ENCODE peak calls at places on chromosomes 2 and 18, in ten cellular contexts. J, W, V, B, M, Y, D, S, C and Z are unnamed samples.

GRCh38 chr2:197879844-197880408 is 75.5 kb downstream of the PLCL1 start:
- DNase-seq in V (no peak), Y (no peak), D (no peak), J (no peak), W (no peak), C (no peak), M (no peak), S (no peak), B (no peak), Z (no peak)

GRCh38 chr2:239276813-239277193 is 124.0 kb downstream of the HDAC4 start:
- DNase-seq in V (peak; percentile 50), B (no peak), M (no peak), C (no peak), Y (peak; percentile 14), W (peak; percentile 65), J (no peak), S (no peak), D (peak; percentile 58), Z (no peak)

GRCh38 chr2:120134263-120134662 is 88.9 kb downstream of the TMEM185B start:
- DNase-seq in S (peak; percentile 40), C (no peak), M (no peak), B (no peak), J (no peak), W (peak; percentile 14), D (no peak), V (peak; percentile 21), Y (no peak), Z (no peak)

GRCh38 chr2:152336103-152336853 is 1.3 kb downstream of the FMNL2 start:
- DNase-seq in C (no peak), B (peak; percentile 69), Y (peak; percentile 74), W (peak; percentile 70), S (no peak), V (peak; percentile 67), M (peak; percentile 68), D (peak; percentile 53), J (peak; percentile 67), Z (no peak)

GRCh38 chr2:111522231-111522768 is 361.7 kb downstream of the ANAPC1 start:
- DNase-seq in W (no peak), J (no peak), C (no peak), B (no peak), D (no peak), M (no peak), S (no peak), V (no peak), Y (no peak), Z (no peak)

GRCh38 chr2:32721376-32721775 is 93.5 kb downstream of the TTC27 start:
- DNase-seq in J (no peak), D (no peak), B (no peak), C (no peak), V (no peak), Y (no peak), M (no peak), W (no peak), S (no peak), Z (no peak)

GRCh38 chr2:72494392-72494791 is 331.4 kb downstream of the EXOC6B start:
- DNase-seq in J (no peak), B (no peak), S (no peak), V (no peak), C (no peak), Y (no peak), W (no peak), D (no peak), M (no peak), Z (no peak)

GRCh38 chr2:100606332-100606731 is 43.5 kb downstream of the PDCL3 start:
- DNase-seq in W (no peak), S (no peak), D (no peak), C (no peak), M (no peak), V (no peak), Y (no peak), J (no peak), B (no peak), Z (no peak)

GRCh38 chr2:5164806-5165525 is 527.2 kb upstream of the SOX11 start:
- DNase-seq in D (no peak), J (no peak), W (no peak), Y (no peak), S (no peak), V (no peak), C (no peak), M (no peak), B (no peak), Z (no peak)

GRCh38 chr2:208139447-208139846 is 6.5 kb downstream of the CRYGB start:
- DNase-seq in M (no peak), J (no peak), C (no peak), S (no peak), V (no peak), D (no peak), W (no peak), B (no peak), Y (no peak), Z (no peak)

GRCh38 chr18:48441405-48441881 is 32.3 kb upstream of the ZBTB7C start:
- DNase-seq in J (no peak), V (no peak), Y (no peak), B (no peak), M (no peak), S (no peak), C (no peak), W (no peak), D (no peak), Z (no peak)

GRCh38 chr2:43084699-43085091 is 141.7 kb downstream of the ZFP36L2 start:
- DNase-seq in C (no peak), B (no peak), S (no peak), M (no peak), D (no peak), W (no peak), J (peak; percentile 67), Y (no peak), V (peak; percentile 19), Z (no peak)

GRCh38 chr2:74552914-74553811 is 579 bp downstream of the LOXL3 start:
- DNase-seq in B (no peak), Y (no peak), W (peak; percentile 84), V (peak; percentile 52), S (no peak), C (no peak), D (no peak), J (no peak), M (no peak), Z (no peak)

GRCh38 chr2:20614201-20615045 is 36.5 kb downstream of the HS1BP3 start:
- DNase-seq in C (no peak), W (peak; percentile 80), D (no peak), B (no peak), J (no peak), Y (peak; percentile 22), M (no peak), S (no peak), V (peak; percentile 31), Z (no peak)

GRCh38 chr2:159118115-159118858 is 149.8 kb downstream of the TANC1 start:
- DNase-seq in D (peak; percentile 93), W (peak; percentile 72), J (peak; percentile 97), B (peak; percentile 89), M (peak; percentile 62), C (peak; percentile 52), V (peak; percentile 86), S (peak; percentile 50), Y (peak; percentile 88), Z (peak; percentile 75)

GRCh38 chr2:54166121-54166773 is 50.8 kb downstream of the ACYP2 start:
- DNase-seq in C (no peak), V (no peak), W (no peak), J (no peak), M (no peak), Y (no peak), B (no peak), D (no peak), S (no peak), Z (no peak)

GRCh38 chr2:38581193-38582147 is 21.3 kb downstream of the HNRNPLL start:
- DNase-seq in V (peak; percentile 87), Y (no peak), C (peak; percentile 77), D (no peak), W (no peak), J (peak; percentile 52), S (peak; percentile 30), B (no peak), M (peak; percentile 76), Z (peak; percentile 38)

GRCh38 chr2:200039847-200040246 is 84.5 kb downstream of the MAIP1 start:
- DNase-seq in Y (no peak), B (no peak), W (no peak), V (no peak), C (no peak), J (no peak), M (no peak), S (no peak), D (no peak), Z (no peak)

GRCh38 chr2:174510583-174511189 is 23.9 kb upstream of the GPR155 start:
- DNase-seq in J (no peak), B (no peak), S (peak; percentile 35), D (no peak), W (no peak), M (peak; percentile 14), V (peak; percentile 52), Y (no peak), C (no peak), Z (no peak)

GRCh38 chr2:241820625-241821384 is 11.8 kb downstream of the NEU4 start:
- DNase-seq in W (peak; percentile 73), S (no peak), B (no peak), V (no peak), M (no peak), C (no peak), Y (no peak), J (no peak), D (no peak), Z (no peak)

GRCh38 chr18:28657836-28658410 is 481.0 kb upstream of the CDH2 start:
- DNase-seq in W (no peak), Y (no peak), V (no peak), B (no peak), S (no peak), D (no peak), J (no peak), M (no peak), C (no peak), Z (no peak)

GRCh38 chr2:101310591-101311389 is 2.3 kb upstream of the RNF149 start:
- DNase-seq in C (no peak), B (no peak), S (no peak), V (peak; percentile 22), D (no peak), M (no peak), Y (no peak), J (no peak), W (no peak), Z (no peak)

GRCh38 chr2:241034490-241035141 is 36.2 kb downstream of the SNED1 start:
- DNase-seq in S (no peak), J (no peak), B (peak; percentile 10), V (no peak), D (no peak), W (peak; percentile 50), M (no peak), C (no peak), Y (no peak), Z (no peak)

GRCh38 chr2:207206001-207206400 is 40.3 kb upstream of the KLF7 start:
- DNase-seq in V (no peak), D (no peak), S (no peak), M (no peak), J (no peak), Y (no peak), B (no peak), W (no peak), C (no peak), Z (no peak)

GRCh38 chr2:197777823-197778407 is 7.2 kb downstream of the BOLL start:
- DNase-seq in M (peak; percentile 38), J (no peak), S (no peak), D (no peak), W (peak; percentile 23), V (peak; percentile 62), Y (no peak), C (peak; percentile 17), B (no peak), Z (peak; percentile 27)

GRCh38 chr2:177329035-177329434 is 63.5 kb upstream of the AGPS start:
- DNase-seq in B (no peak), W (no peak), S (no peak), D (no peak), Y (no peak), V (no peak), J (no peak), M (no peak), C (peak; percentile 11), Z (no peak)

GRCh38 chr2:69333352-69333751 is 53.7 kb downstream of the GFPT1 start:
- DNase-seq in W (no peak), V (no peak), C (no peak), D (no peak), M (no peak), B (no peak), Y (no peak), J (no peak), S (no peak), Z (no peak)

GRCh38 chr2:173983414-173983871 is 18.3 kb upstream of the SP3 start:
- DNase-seq in D (no peak), W (no peak), C (no peak), V (no peak), M (no peak), J (no peak), S (no peak), B (no peak), Y (no peak), Z (no peak)